ENCODE peak calls at places on chromosomes 11 and 22, in five cellular contexts. V, X, Q, T and E are unnamed samples.

GRCh38 chr11:128515766-128516466 is 71.4 kb downstream of the ETS1 start:
- DNase-seq in X (no peak), Q (no peak), V (no peak), T (no peak), E (no peak)

GRCh38 chr11:117519170-117519569 is 191.5 kb downstream of the CEP164 start:
- DNase-seq in V (no peak), T (no peak), X (no peak), Q (no peak), E (no peak)

GRCh38 chr11:78109011-78109685 is 29.5 kb upstream of the NDUFC2 start:
- DNase-seq in X (no peak), T (no peak), Q (no peak), V (no peak), E (no peak)

GRCh38 chr22:36180038-36180880 is 19.7 kb upstream of the APOL3 start:
- DNase-seq in Q (peak), T (peak), V (no peak), X (peak), E (no peak)

GRCh38 chr11:31805629-31806185 is 5.4 kb downstream of the PAX6 start:
- DNase-seq in X (no peak), T (no peak), V (no peak), Q (no peak), E (peak)

GRCh38 chr22:37263966-37264887 is 18.1 kb upstream of the CYTH4 start:
- DNase-seq in X (no peak), T (no peak), Q (no peak), V (no peak), E (no peak)

GRCh38 chr11:93908689-93909088 is 58.3 kb upstream of the VSTM5 start:
- DNase-seq in X (peak), V (peak), Q (peak), T (no peak), E (no peak)

GRCh38 chr11:77441409-77441808 is 32.5 kb downstream of the PAK1 start:
- DNase-seq in V (no peak), T (no peak), X (no peak), Q (no peak), E (no peak)

GRCh38 chr11:40273192-40273732 is 1186.2 kb downstream of the LRRC4C start:
- DNase-seq in Q (no peak), V (no peak), T (no peak), X (no peak), E (no peak)

GRCh38 chr11:124085583-124085982 is 29.7 kb upstream of the VWA5A start:
- DNase-seq in X (no peak), T (no peak), Q (no peak), V (no peak), E (no peak)

GRCh38 chr11:133570376-133570775 is 38.1 kb upstream of the OPCML start:
- DNase-seq in V (no peak), Q (no peak), T (no peak), X (no peak), E (no peak)

GRCh38 chr11:104163100-104164027 is 583 bp downstream of the PDGFD start:
- DNase-seq in T (no peak), Q (peak), X (peak), V (no peak), E (no peak)

GRCh38 chr11:111530091-111530490 is 10.4 kb upstream of the LAYN start:
- DNase-seq in X (no peak), Q (peak), V (no peak), T (no peak), E (no peak)

GRCh38 chr11:62033191-62034044 is 66.0 kb upstream of the FTH1 start:
- DNase-seq in V (no peak), T (no peak), Q (no peak), X (no peak), E (no peak)

GRCh38 chr11:61071208-61071681 is 31.0 kb upstream of the CD5 start:
- DNase-seq in T (peak), Q (no peak), V (no peak), X (no peak), E (no peak)

GRCh38 chr11:20363500-20364411 is at the start of gene HTATIP2:
- DNase-seq in T (peak), V (no peak), Q (peak), X (no peak), E (no peak)

GRCh38 chr22:46368422-46368821 is 32.9 kb downstream of the TRMU start:
- DNase-seq in X (no peak), T (no peak), Q (no peak), V (no peak), E (no peak)

GRCh38 chr22:25403752-25404471 is 160.6 kb upstream of the GRK3 start:
- DNase-seq in T (no peak), V (no peak), X (peak), Q (peak), E (peak)

GRCh38 chr11:63504054-63504453 is 1.8 kb upstream of the LGALS12 start:
- DNase-seq in V (no peak), Q (no peak), X (no peak), T (no peak), E (no peak)